ENCODE peak calls at places on chromosomes 4 and X, in ten cellular contexts. C, T, B, L, Z, Y, N, H, D and P are unnamed samples. For H3K27me3, the result is how much of the 10 kb centered on the place peaks cover.

GRCh38 chr4:166875821-166876220 is 358.5 kb downstream of the SPOCK3 start:
- DNase-seq in C (no peak), T (no peak), B (no peak), L (no peak), Z (no peak), Y (no peak), N (no peak), H (no peak), D (no peak), P (no peak)

GRCh38 chr4:3317011-3317655 is 24.3 kb downstream of the RGS12 start:
- DNase-seq in C (no peak), T (no peak), B (no peak), L (no peak), Z (no peak), Y (peak), N (no peak), H (no peak), D (no peak), P (no peak)

GRCh38 chr4:26217961-26218676 is 102.7 kb upstream of the RBPJ start:
- DNase-seq in C (no peak), T (no peak), B (no peak), L (no peak), Z (no peak), Y (no peak), N (no peak), H (peak), D (no peak), P (peak)

GRCh38 chr4:105060628-105061027 is 86.0 kb upstream of the TET2 start:
- DNase-seq in C (no peak), T (no peak), B (peak), L (peak), Z (peak), Y (no peak), N (no peak), H (no peak), D (no peak), P (no peak)

GRCh38 chrX:31200430-31200829 is 128.6 kb upstream of the FTHL17 start:
- DNase-seq in C (no peak), T (no peak), B (no peak), L (no peak), Z (no peak), Y (no peak), N (no peak), H (no peak), D (no peak), P (no peak)

GRCh38 chrX:1534321-1535168 is 2.4 kb downstream of the P2RY8 start:
- DNase-seq in C (no peak), T (peak), B (no peak), L (peak), Z (no peak), Y (no peak), N (no peak), H (no peak), D (no peak), P (no peak)

GRCh38 chr4:77817304-77818076 is 1.7 kb downstream of the CNOT6L start:
- DNase-seq in C (no peak), T (no peak), B (no peak), L (peak), Z (no peak), Y (no peak), N (peak), H (no peak), D (no peak), P (no peak)

GRCh38 chrX:24262309-24262708 is 51.6 kb downstream of the SUPT20HL2 start:
- DNase-seq in C (no peak), T (no peak), B (no peak), L (no peak), Z (no peak), Y (no peak), N (no peak), H (no peak), D (no peak), P (no peak)

GRCh38 chr4:173057906-173058305 is 110.7 kb upstream of the GALNT7 start:
- DNase-seq in C (no peak), T (no peak), B (no peak), L (no peak), Z (peak), Y (no peak), N (no peak), H (no peak), D (no peak), P (no peak)

GRCh38 chrX:14922437-14922836 is 49.2 kb downstream of the MOSPD2 start:
- DNase-seq in C (no peak), T (no peak), B (peak), L (no peak), Z (peak), Y (no peak), N (peak), H (no peak), D (no peak), P (no peak)

GRCh38 chrX:20378291-20378920 is 111.7 kb upstream of the RPS6KA3 start:
- DNase-seq in C (no peak), T (no peak), B (no peak), L (no peak), Z (peak), Y (no peak), N (peak), H (no peak), D (no peak), P (no peak)

GRCh38 chr4:80197601-80198444 is 520 bp downstream of the PRDM8 start:
- DNase-seq in C (no peak), T (no peak), B (peak), L (no peak), Z (no peak), Y (peak), N (no peak), H (no peak), D (no peak), P (peak)

GRCh38 chr4:3306465-3306864 is 13.6 kb downstream of the RGS12 start:
- DNase-seq in C (no peak), T (no peak), B (no peak), L (no peak), Z (no peak), Y (peak), N (no peak), H (no peak), D (no peak), P (peak)

GRCh38 chrX:48761674-48762471 is at the start of gene GLOD5:
- DNase-seq in C (no peak), T (no peak), B (peak), L (peak), Z (no peak), Y (peak), N (peak), H (no peak), D (no peak), P (peak)

GRCh38 chrX:109624022-109624421 is 950 bp downstream of the KCNE5 start:
- DNase-seq in C (no peak), T (no peak), B (no peak), L (no peak), Z (no peak), Y (no peak), N (no peak), H (no peak), D (no peak), P (no peak)

GRCh38 chr4:123183308-123183707 is 213.3 kb upstream of the SPRY1 start:
- DNase-seq in C (no peak), T (no peak), B (no peak), L (no peak), Z (no peak), Y (no peak), N (no peak), H (no peak), D (no peak), P (no peak)

GRCh38 chr4:112604590-112604989 is 32.1 kb downstream of the ZGRF1 start:
- DNase-seq in C (peak), T (peak), B (peak), L (peak), Z (peak), Y (no peak), N (peak), H (no peak), D (no peak), P (no peak)

GRCh38 chr4:72860766-72861165 is 208.8 kb downstream of the COX18 start:
- DNase-seq in C (no peak), T (no peak), B (peak), L (no peak), Z (no peak), Y (no peak), N (no peak), H (no peak), D (no peak), P (no peak)

GRCh38 chr4:102687373-102687981 is 73.3 kb downstream of the MANBA start:
- DNase-seq in C (no peak), T (no peak), B (no peak), L (peak), Z (peak), Y (no peak), N (no peak), H (no peak), D (no peak), P (no peak)

GRCh38 chr4:113978561-113979156 is 788 bp downstream of the ARSJ start:
- DNase-seq in C (peak), T (no peak), B (peak), L (no peak), Z (peak), Y (peak), N (peak), H (no peak), D (no peak), P (no peak)

GRCh38 chr4:138003248-138003647 is 238.9 kb downstream of the SLC7A11 start:
- DNase-seq in C (no peak), T (no peak), B (peak), L (no peak), Z (peak), Y (no peak), N (no peak), H (no peak), D (no peak), P (no peak)

GRCh38 chrX:155056877-155057792 is 13.8 kb downstream of the CMC4 start:
- DNase-seq in C (peak), T (peak), B (peak), L (peak), Z (peak), Y (peak), N (peak), H (peak), D (no peak), P (peak)

GRCh38 chr4:76197971-76198410 is 15.6 kb downstream of the SCARB2 start:
- DNase-seq in C (peak), T (no peak), B (peak), L (peak), Z (peak), Y (no peak), N (peak), H (peak), D (no peak), P (peak)

GRCh38 chr4:13523105-13523477 is 21.2 kb downstream of the NKX3-2 start:
- DNase-seq in C (no peak), T (no peak), B (no peak), L (no peak), Z (no peak), Y (no peak), N (no peak), H (no peak), D (no peak), P (no peak)
- H3K27me3 ChIP-seq in C (under half), T (half or more), B (half or more), L (under half), Z (half or more), Y (under half), N (half or more), H (half or more), D (under half), P (half or more)

DNA sequence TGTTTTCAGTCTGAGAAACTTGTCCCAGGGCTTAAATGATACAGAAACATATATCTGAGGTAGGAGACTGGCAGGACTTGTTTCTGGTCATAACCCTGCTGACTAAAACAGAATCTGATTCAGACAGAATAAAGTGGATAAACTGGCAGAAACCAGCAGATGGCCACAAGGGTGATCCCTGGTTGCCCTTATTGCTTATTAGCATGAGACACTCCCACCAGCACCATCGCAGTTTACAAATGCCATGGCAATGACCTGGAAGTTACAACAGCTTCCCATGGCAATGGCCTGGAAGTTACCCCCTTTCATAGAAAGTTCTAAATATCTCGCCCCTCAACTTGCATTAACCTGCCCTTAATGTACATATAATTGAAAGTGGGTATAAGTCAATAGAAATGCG is 53.0 kb upstream of the PAGE5 start:
- DNase-seq in C (no peak), T (no peak), B (no peak), L (no peak), Z (no peak), Y (no peak), N (no peak), H (no peak), D (no peak), P (no peak)
- H3K27me3 ChIP-seq in C (under half), T (under half), B (under half), L (under half), Z (under half), Y (under half), N (under half), H (under half), D (under half), P (under half)

GRCh38 chr4:41359836-41360213 is 103.1 kb downstream of the UCHL1 start:
- DNase-seq in C (no peak), T (no peak), B (no peak), L (no peak), Z (no peak), Y (no peak), N (no peak), H (no peak), D (no peak), P (no peak)
- H3K27me3 ChIP-seq in C (under half), T (under half), B (half or more), L (under half), Z (under half), Y (under half), N (under half), H (under half), D (under half), P (under half)

GRCh38 chr4:4386296-4386735 is 586 bp upstream of the NSG1 start:
- DNase-seq in C (peak), T (no peak), B (peak), L (no peak), Z (no peak), Y (no peak), N (peak), H (no peak), D (no peak), P (no peak)

GRCh38 chr4:4385729-4386295 is 1.1 kb upstream of the NSG1 start:
- DNase-seq in C (no peak), T (no peak), B (no peak), L (no peak), Z (no peak), Y (peak), N (no peak), H (no peak), D (no peak), P (no peak)

GRCh38 chr4:4383085-4383484 is 3.8 kb upstream of the NSG1 start:
- DNase-seq in C (no peak), T (no peak), B (no peak), L (no peak), Z (no peak), Y (peak), N (no peak), H (no peak), D (no peak), P (no peak)

GRCh38 chr4:4386736-4387392 is at the start of gene NSG1:
- DNase-seq in C (peak), T (no peak), B (peak), L (no peak), Z (peak), Y (peak), N (peak), H (no peak), D (no peak), P (no peak)

DNA sequence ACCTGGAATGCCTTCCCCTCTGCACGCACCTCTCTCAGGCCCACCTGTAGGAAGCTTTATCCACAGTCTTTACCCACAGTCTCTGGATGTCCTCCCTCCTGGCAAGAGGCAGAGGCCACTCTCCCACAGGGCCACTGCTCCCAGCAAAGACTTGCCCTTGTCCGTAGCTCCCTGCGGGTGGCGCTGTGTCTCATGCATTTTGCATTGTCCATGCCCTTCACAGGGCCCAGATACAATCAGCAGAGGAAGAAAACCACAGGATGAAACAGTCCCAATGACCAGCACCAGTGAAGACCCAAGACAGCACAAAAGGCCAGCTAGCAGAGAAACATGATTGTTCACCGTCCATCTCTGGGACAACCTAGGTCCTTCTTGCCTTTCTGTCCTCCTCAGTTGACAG is 2.1 kb upstream of the NSG1 start:
- DNase-seq in C (no peak), T (no peak), B (peak), L (no peak), Z (peak), Y (peak), N (no peak), H (no peak), D (no peak), P (no peak)
- H3K27me3 ChIP-seq in C (under half), T (under half), B (half or more), L (under half), Z (half or more), Y (under half), N (half or more), H (half or more), D (under half), P (half or more)

GRCh38 chr4:186537843-186538521 is 17.4 kb downstream of the MTNR1A start:
- DNase-seq in C (no peak), T (no peak), B (no peak), L (no peak), Z (no peak), Y (no peak), N (no peak), H (no peak), D (no peak), P (no peak)
- H3K27me3 ChIP-seq in C (under half), T (under half), B (under half), L (under half), Z (under half), Y (under half), N (under half), H (under half), D (under half), P (under half)

DNA sequence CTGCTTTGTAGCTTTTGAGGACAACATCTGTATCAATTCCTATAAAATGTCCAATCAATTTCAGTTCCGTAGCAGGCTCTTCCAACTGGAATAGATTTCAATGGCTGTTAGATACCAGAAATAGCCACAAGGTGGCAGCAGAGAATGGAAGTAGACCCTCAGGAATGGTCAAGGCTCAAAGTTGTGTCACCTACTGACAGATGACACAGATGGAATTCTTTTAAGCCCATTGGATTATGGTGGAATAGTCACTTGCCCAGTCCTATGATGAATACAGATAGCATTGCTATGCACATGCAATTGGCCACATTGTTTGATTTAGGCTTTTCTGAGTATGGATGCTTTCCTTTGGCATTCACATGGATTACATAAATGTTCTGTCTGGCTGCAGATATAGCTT is 130.4 kb upstream of the RADX start:
- DNase-seq in C (no peak), T (peak), B (peak), L (peak), Z (peak), Y (no peak), N (peak), H (no peak), D (no peak), P (no peak)
- H3K27me3 ChIP-seq in C (under half), T (under half), B (under half), L (under half), Z (under half), Y (under half), N (under half), H (under half), D (under half), P (under half)

DNA sequence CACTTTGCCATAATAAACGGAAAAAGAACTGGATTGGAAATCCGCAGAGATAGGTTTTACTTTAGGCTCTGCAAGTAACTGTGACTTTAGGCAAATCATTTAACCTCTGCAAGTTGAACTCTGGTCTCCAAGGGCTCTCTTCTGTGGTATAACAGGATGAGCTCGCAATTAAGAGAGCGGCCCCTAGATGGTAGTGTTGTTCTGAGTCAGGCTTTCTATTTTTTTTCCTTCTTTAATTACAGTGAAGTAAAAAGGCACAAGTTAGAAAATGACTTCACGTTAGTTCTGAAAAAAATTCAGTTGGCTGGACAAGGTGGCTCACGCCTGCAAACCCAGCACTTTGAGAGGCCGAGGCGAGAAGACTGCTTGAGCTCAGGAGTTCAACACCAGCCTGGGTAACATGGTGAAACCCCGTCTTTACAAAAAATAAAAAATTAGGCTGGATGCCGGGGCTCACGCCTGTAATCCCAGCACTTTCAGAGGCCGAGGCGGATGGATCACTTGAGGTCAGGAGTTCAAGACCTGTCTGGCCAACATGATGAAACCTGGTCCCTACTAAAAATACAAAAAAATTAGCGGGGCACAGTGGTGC is 18.0 kb downstream of the RPS3A start:
- DNase-seq in C (peak), T (peak), B (peak), L (peak), Z (peak), Y (no peak), N (peak), H (no peak), D (peak), P (no peak)
- H3K27me3 ChIP-seq in C (under half), T (under half), B (under half), L (under half), Z (under half), Y (under half), N (under half), H (under half), D (under half), P (under half)